ENCODE peak calls at places on chromosomes 7 and 10, in nine cellular contexts. E, I, N, A, U, P, O, F and C are unnamed samples.

GRCh38 chr7:137283147-137283546 is 60.4 kb downstream of the PTN start:
- DNase-seq in E (no peak), I (no peak), N (no peak), A (no peak), U (no peak), P (no peak), O (no peak), F (no peak), C (no peak)

GRCh38 chr7:33642312-33642711 is 263.0 kb upstream of the BMPER start:
- DNase-seq in E (no peak), I (no peak), N (no peak), A (no peak), U (no peak), P (no peak), O (no peak), F (no peak), C (no peak)

GRCh38 chr7:127810691-127811660 is 159.0 kb downstream of the SND1 start:
- DNase-seq in E (no peak), I (no peak), N (no peak), A (no peak), U (no peak), P (no peak), O (no peak), F (no peak), C (no peak)

GRCh38 chr7:79982151-79982770 is 152.4 kb upstream of the GNAI1 start:
- DNase-seq in E (no peak), I (no peak), N (no peak), A (no peak), U (no peak), P (no peak), O (no peak), F (no peak), C (no peak)

GRCh38 chr10:80324086-80324485 is 32.5 kb downstream of the DYDC1 start:
- DNase-seq in E (no peak), I (no peak), N (no peak), A (no peak), U (peak; percentile 3), P (no peak), O (no peak), F (no peak), C (no peak)

GRCh38 chr10:77902159-77902558 is 24.4 kb downstream of the DLG5 start:
- DNase-seq in E (no peak), I (no peak), N (no peak), A (no peak), U (no peak), P (no peak), O (no peak), F (no peak), C (no peak)

GRCh38 chr10:86755454-86755739 is 1.0 kb upstream of the BMPR1A start:
- DNase-seq in E (no peak), I (no peak), N (no peak), A (no peak), U (no peak), P (no peak), O (no peak), F (no peak), C (no peak)

GRCh38 chr7:155602750-155603149 is 41.7 kb upstream of the RBM33 start:
- DNase-seq in E (no peak), I (no peak), N (no peak), A (no peak), U (no peak), P (no peak), O (no peak), F (no peak), C (no peak)

GRCh38 chr7:31443457-31443856 is 70.4 kb upstream of the ITPRID1 start:
- DNase-seq in E (no peak), I (no peak), N (no peak), A (no peak), U (peak; percentile 58), P (peak; percentile 77), O (no peak), F (peak; percentile 80), C (no peak)

GRCh38 chr10:53690556-53691240 is 918.1 kb upstream of the MBL2 start:
- DNase-seq in E (no peak), I (no peak), N (no peak), A (no peak), U (no peak), P (no peak), O (no peak), F (no peak), C (no peak)

GRCh38 chr7:103150192-103150591 is 1.3 kb upstream of the NAPEPLD start:
- DNase-seq in E (no peak), I (no peak), N (no peak), A (no peak), U (peak; percentile 9), P (no peak), O (no peak), F (no peak), C (no peak)

GRCh38 chr7:142460402-142461117 is 202.7 kb upstream of the PRSS58 start:
- DNase-seq in E (no peak), I (no peak), N (no peak), A (no peak), U (no peak), P (no peak), O (no peak), F (no peak), C (no peak)

GRCh38 chr10:51422311-51423120 is 276.9 kb downstream of the CSTF2T start:
- DNase-seq in E (peak; percentile 55), I (peak; percentile 50), N (peak; percentile 31), A (no peak), U (peak; percentile 46), P (no peak), O (peak; percentile 46), F (peak; percentile 66), C (peak; percentile 36)